ENCODE peak calls at places on chromosomes 13 and 19, in eight cellular contexts. T is CD4-positive, alpha-beta T cell; P is adrenal gland; K is NAMALWA; N is breast epithelium; G is AG20443; D is AG04450; X is sigmoid colon. Q is an unnamed sample.

GRCh38 chr13:99086869-99087129 is 108.9 kb upstream of the DOCK9 start:
- DNase-seq in T (peak), P (peak), K (peak), N (no peak), G (no peak), D (no peak), X (peak), Q (no peak)

GRCh38 chr19:5789886-5790572 is 934 bp downstream of the DUS3L start:
- DNase-seq in T (no peak), P (no peak), K (no peak), N (peak), G (no peak), D (no peak), X (peak), Q (no peak)

GRCh38 chr13:106151056-106151699 is 384.3 kb downstream of the EFNB2 start:
- DNase-seq in T (no peak), P (no peak), K (no peak), N (peak), G (peak), D (peak), X (no peak), Q (no peak)

GRCh38 chr13:33016414-33017409 is at the start of gene KL:
- DNase-seq in T (no peak), P (peak), K (no peak), N (no peak), G (peak), D (no peak), X (peak), Q (peak)

GRCh38 chr19:6044056-6044805 is 66.1 kb downstream of the RFX2 start:
- DNase-seq in T (no peak), P (no peak), K (no peak), N (no peak), G (no peak), D (no peak), X (no peak), Q (peak)

GRCh38 chr13:57740719-57741118 is 109.2 kb downstream of the PCDH17 start:
- DNase-seq in T (no peak), P (peak), K (no peak), N (no peak), G (no peak), D (no peak), X (no peak), Q (peak)

GRCh38 chr13:105920375-105920774 is 615.1 kb downstream of the EFNB2 start:
- DNase-seq in T (no peak), P (no peak), K (no peak), N (no peak), G (peak), D (no peak), X (no peak), Q (no peak)

GRCh38 chr13:38814331-38814730 is 127.5 kb downstream of the FREM2 start:
- DNase-seq in T (no peak), P (no peak), K (no peak), N (peak), G (no peak), D (no peak), X (no peak), Q (no peak)

GRCh38 chr13:30808600-30808999 is 73.3 kb downstream of the ALOX5AP start:
- DNase-seq in T (no peak), P (no peak), K (no peak), N (no peak), G (no peak), D (no peak), X (peak), Q (no peak)

GRCh38 chr13:105655046-105655445 is 880.4 kb downstream of the EFNB2 start:
- DNase-seq in T (no peak), P (no peak), K (no peak), N (no peak), G (no peak), D (peak), X (no peak), Q (no peak)

GRCh38 chr19:51751655-51752054 is at the start of gene FPR1:
- DNase-seq in T (no peak), P (peak), K (no peak), N (no peak), G (no peak), D (no peak), X (no peak), Q (no peak)

GRCh38 chr19:34235425-34235940 is 18.9 kb upstream of the GARRE1 start:
- DNase-seq in T (no peak), P (no peak), K (no peak), N (no peak), G (no peak), D (no peak), X (no peak), Q (no peak)

GRCh38 chr13:74681891-74682290 is 547.7 kb upstream of the KLF12 start:
- DNase-seq in T (no peak), P (no peak), K (no peak), N (no peak), G (no peak), D (no peak), X (no peak), Q (no peak)

GRCh38 chr13:66312312-66313087 is 917.6 kb downstream of the PCDH9 start:
- DNase-seq in T (no peak), P (peak), K (no peak), N (no peak), G (peak), D (peak), X (no peak), Q (no peak)

GRCh38 chr13:40984670-40985366 is 34.3 kb downstream of the ELF1 start:
- DNase-seq in T (no peak), P (peak), K (peak), N (no peak), G (no peak), D (no peak), X (no peak), Q (no peak)

GRCh38 chr19:48413879-48414623 is 20.6 kb downstream of the GRIN2D start:
- DNase-seq in T (no peak), P (no peak), K (no peak), N (no peak), G (peak), D (no peak), X (no peak), Q (no peak)

GRCh38 chr13:94351292-94352000 is 128.0 kb downstream of the DCT start:
- DNase-seq in T (no peak), P (no peak), K (peak), N (no peak), G (peak), D (peak), X (no peak), Q (no peak)

GRCh38 chr19:1469200-1469935 is 9.6 kb downstream of the C19orf25 start:
- DNase-seq in T (no peak), P (no peak), K (no peak), N (no peak), G (peak), D (no peak), X (no peak), Q (no peak)

GRCh38 chr13:57443494-57443893 is 188.1 kb upstream of the PCDH17 start:
- DNase-seq in T (no peak), P (no peak), K (no peak), N (no peak), G (no peak), D (no peak), X (no peak), Q (no peak)

GRCh38 chr13:22412452-22412851 is 741.6 kb downstream of the FGF9 start:
- DNase-seq in T (no peak), P (no peak), K (no peak), N (no peak), G (no peak), D (no peak), X (no peak), Q (no peak)

GRCh38 chr13:97429681-97430081 is 4.3 kb upstream of the RAP2A start:
- DNase-seq in T (no peak), P (no peak), K (no peak), N (no peak), G (peak), D (no peak), X (no peak), Q (no peak)

GRCh38 chr19:15644066-15644741 is 3.5 kb downstream of the CYP4F3 start:
- DNase-seq in T (no peak), P (no peak), K (no peak), N (no peak), G (no peak), D (no peak), X (no peak), Q (no peak)

GRCh38 chr13:33918199-33918932 is 100.4 kb downstream of the RFC3 start:
- DNase-seq in T (no peak), P (peak), K (no peak), N (no peak), G (peak), D (no peak), X (no peak), Q (no peak)

GRCh38 chr13:96252903-96253302 is 163.0 kb downstream of the HS6ST3 start:
- DNase-seq in T (no peak), P (no peak), K (no peak), N (no peak), G (no peak), D (no peak), X (no peak), Q (no peak)

GRCh38 chr13:100196380-100196779 is 107.5 kb downstream of the PCCA start:
- DNase-seq in T (no peak), P (no peak), K (no peak), N (no peak), G (no peak), D (no peak), X (no peak), Q (no peak)

GRCh38 chr13:113560645-113561416 is 23.7 kb upstream of the TFDP1 start:
- DNase-seq in T (no peak), P (no peak), K (no peak), N (peak), G (no peak), D (no peak), X (no peak), Q (peak)

GRCh38 chr13:63209330-63210017 is 1793.8 kb upstream of the PCDH20 start:
- DNase-seq in T (no peak), P (no peak), K (no peak), N (no peak), G (no peak), D (no peak), X (no peak), Q (no peak)